ENCODE peak calls at places on chromosomes 4 and X, in six cellular contexts. Z, H, B, N, J and V are unnamed samples.

GRCh38 chr4:16079046-16079445 is 4.8 kb downstream of the PROM1 start:
- DNase-seq in Z (no peak), H (no peak), B (no peak), N (no peak), J (no peak), V (no peak)

GRCh38 chr4:6470502-6471302 is 1.7 kb downstream of the PPP2R2C start:
- DNase-seq in Z (peak), H (peak), B (no peak), N (peak), J (peak), V (no peak)

GRCh38 chrX:71944369-71944768 is 33.7 kb downstream of the NHSL2 start:
- DNase-seq in Z (no peak), H (no peak), B (no peak), N (peak), J (no peak), V (no peak)

GRCh38 chr4:98861100-98861499 is 67.8 kb downstream of the EIF4E start:
- DNase-seq in Z (no peak), H (no peak), B (no peak), N (no peak), J (no peak), V (no peak)

GRCh38 chr4:1629704-1630093 is 54.4 kb downstream of the FAM53A start:
- DNase-seq in Z (no peak), H (no peak), B (no peak), N (no peak), J (no peak), V (no peak)

GRCh38 chr4:153931804-153932203 is 142.9 kb upstream of the SFRP2 start:
- DNase-seq in Z (no peak), H (peak), B (no peak), N (no peak), J (no peak), V (no peak)

GRCh38 chr4:174218127-174218790 is 65.2 kb downstream of the FBXO8 start:
- DNase-seq in Z (peak), H (no peak), B (no peak), N (no peak), J (no peak), V (no peak)

GRCh38 chr4:168183717-168184571 is 91.6 kb downstream of the ANXA10 start:
- DNase-seq in Z (peak), H (peak), B (no peak), N (peak), J (no peak), V (peak)

GRCh38 chr4:126479709-126480108 is 1153.0 kb upstream of the INTU start:
- DNase-seq in Z (no peak), H (no peak), B (no peak), N (no peak), J (no peak), V (no peak)

GRCh38 chr4:3718462-3718861 is 47.7 kb upstream of the ADRA2C start:
- DNase-seq in Z (no peak), H (no peak), B (no peak), N (no peak), J (no peak), V (no peak)

GRCh38 chr4:159002950-159003349 is 99.9 kb upstream of the RAPGEF2 start:
- DNase-seq in Z (no peak), H (no peak), B (no peak), N (no peak), J (no peak), V (no peak)